ENCODE peak calls at places on chromosome 19, in ten cellular contexts. J is HT1080; A is stimulated activated CD8-positive, alpha-beta memory T cell treated with anti-CD3 and anti-CD28 coated beads, Interleukin-7, amount 100 ng/mL, for 1 hour; M is NCI-H1436 treated with DMSO at 0.1 percent for 48 hours; G is mesendoderm; V is NCI-H2081; I is substantia nigra; D is AG10803; E is activated CD4-positive, alpha-beta T cell treated with anti-CD3 and anti-CD28 coated beads for 36 hours; C is MCF 10A. P is an unnamed sample.

GRCh38 chr19:21322528-21322927 is 6.7 kb downstream of the ZNF708 start:
- DNase-seq in C (no peak), G (no peak), I (no peak), V (no peak), A (no peak), D (no peak), E (no peak), J (no peak), M (no peak), P (no peak)

GRCh38 chr19:49431330-49431749 is 6.2 kb downstream of the GFY start:
- DNase-seq in D (no peak), I (no peak), C (no peak), A (no peak), J (no peak), E (peak), V (no peak), M (no peak), G (no peak), P (no peak)

GRCh38 chr19:12202250-12202649 is 39.4 kb downstream of the ZNF136 start:
- DNase-seq in A (peak), C (no peak), G (peak), D (no peak), V (no peak), M (no peak), J (no peak), I (no peak), E (peak), P (peak)

GRCh38 chr19:2476451-2477140 is 669 bp downstream of the GADD45B start:
- DNase-seq in M (no peak), E (peak), G (peak), J (peak), I (no peak), A (peak), C (peak), D (peak), V (no peak), P (peak)

GRCh38 chr19:58578430-58578925 is 5.3 kb upstream of the MZF1 start:
- DNase-seq in A (no peak), D (no peak), V (no peak), M (no peak), G (no peak), E (peak), I (no peak), J (no peak), C (no peak), P (no peak)

GRCh38 chr19:12913871-12914690 is 5.0 kb downstream of the SYCE2 start:
- DNase-seq in G (peak), I (no peak), A (peak), J (peak), V (peak), M (peak), C (no peak), E (peak), D (peak), P (no peak)

GRCh38 chr19:51372649-51373504 is at the start of gene NKG7:
- DNase-seq in M (no peak), G (no peak), I (no peak), J (no peak), V (no peak), C (no peak), D (no peak), E (peak), A (peak), P (no peak)

GRCh38 chr19:39613597-39613996 is 11.3 kb downstream of the LGALS13 start:
- DNase-seq in A (no peak), J (no peak), V (no peak), D (no peak), C (no peak), I (no peak), M (no peak), E (no peak), G (no peak), P (no peak)

P was measured in RKO.